ENCODE peak calls at places on chromosomes 2 and 18, in eight cellular contexts. One of them, this sample, is unnamed.

GRCh38 chr18:25109484-25109883 is 242.5 kb downstream of the ZNF521 start:
- DNase-seq in RWPE2: no peak
- DNase-seq in keratinocyte: no peak
- DNase-seq in fibroblast of mammary gland: peak
- DNase-seq in AG10803: peak
- DNase-seq in PC-3: no peak
- DNase-seq in GM23338: no peak
- DNase-seq in activated CD8-positive, alpha-beta T cell treated with anti-CD3 and anti-CD28 coated beads for 36 hours: no peak
- DNase-seq in this sample: no peak

GRCh38 chr2:74225698-74226459 is 27.5 kb downstream of the MTHFD2 start:
- DNase-seq in RWPE2: no peak
- DNase-seq in keratinocyte: no peak
- DNase-seq in fibroblast of mammary gland: no peak
- DNase-seq in AG10803: no peak
- DNase-seq in PC-3: no peak
- DNase-seq in GM23338: no peak
- DNase-seq in activated CD8-positive, alpha-beta T cell treated with anti-CD3 and anti-CD28 coated beads for 36 hours: no peak
- DNase-seq in this sample: no peak

GRCh38 chr2:49174755-49175154 is 20.4 kb upstream of the FSHR start:
- DNase-seq in RWPE2: no peak
- DNase-seq in keratinocyte: no peak
- DNase-seq in fibroblast of mammary gland: no peak
- DNase-seq in AG10803: no peak
- DNase-seq in PC-3: no peak
- DNase-seq in GM23338: no peak
- DNase-seq in activated CD8-positive, alpha-beta T cell treated with anti-CD3 and anti-CD28 coated beads for 36 hours: no peak
- DNase-seq in this sample: no peak

GRCh38 chr2:139813340-139813739 is 1033.2 kb upstream of the NXPH2 start:
- DNase-seq in RWPE2: no peak
- DNase-seq in keratinocyte: no peak
- DNase-seq in fibroblast of mammary gland: no peak
- DNase-seq in AG10803: no peak
- DNase-seq in PC-3: no peak
- DNase-seq in GM23338: no peak
- DNase-seq in activated CD8-positive, alpha-beta T cell treated with anti-CD3 and anti-CD28 coated beads for 36 hours: no peak
- DNase-seq in this sample: no peak

GRCh38 chr2:236928353-236929153 is 157.1 kb upstream of the COPS8 start:
- DNase-seq in RWPE2: no peak
- DNase-seq in keratinocyte: no peak
- DNase-seq in fibroblast of mammary gland: no peak
- DNase-seq in AG10803: no peak
- DNase-seq in PC-3: no peak
- DNase-seq in GM23338: no peak
- DNase-seq in activated CD8-positive, alpha-beta T cell treated with anti-CD3 and anti-CD28 coated beads for 36 hours: no peak
- DNase-seq in this sample: no peak

GRCh38 chr2:236548179-236548918 is 21.3 kb upstream of the ACKR3 start:
- DNase-seq in RWPE2: no peak
- DNase-seq in keratinocyte: no peak
- DNase-seq in fibroblast of mammary gland: peak
- DNase-seq in AG10803: peak
- DNase-seq in PC-3: no peak
- DNase-seq in GM23338: no peak
- DNase-seq in activated CD8-positive, alpha-beta T cell treated with anti-CD3 and anti-CD28 coated beads for 36 hours: no peak
- DNase-seq in this sample: no peak

GRCh38 chr2:212709287-212709686 is 170.7 kb upstream of the ERBB4 start:
- DNase-seq in RWPE2: no peak
- DNase-seq in keratinocyte: no peak
- DNase-seq in fibroblast of mammary gland: no peak
- DNase-seq in AG10803: peak
- DNase-seq in PC-3: peak
- DNase-seq in GM23338: no peak
- DNase-seq in activated CD8-positive, alpha-beta T cell treated with anti-CD3 and anti-CD28 coated beads for 36 hours: no peak
- DNase-seq in this sample: no peak

GRCh38 chr2:209933499-209934458 is 68.7 kb upstream of the RPE start:
- DNase-seq in RWPE2: no peak
- DNase-seq in keratinocyte: no peak
- DNase-seq in fibroblast of mammary gland: peak
- DNase-seq in AG10803: peak
- DNase-seq in PC-3: peak
- DNase-seq in GM23338: no peak
- DNase-seq in activated CD8-positive, alpha-beta T cell treated with anti-CD3 and anti-CD28 coated beads for 36 hours: no peak
- DNase-seq in this sample: no peak

GRCh38 chr2:101332885-101333766 is 24.6 kb upstream of the RNF149 start:
- DNase-seq in RWPE2: no peak
- DNase-seq in keratinocyte: no peak
- DNase-seq in fibroblast of mammary gland: no peak
- DNase-seq in AG10803: no peak
- DNase-seq in PC-3: no peak
- DNase-seq in GM23338: peak
- DNase-seq in activated CD8-positive, alpha-beta T cell treated with anti-CD3 and anti-CD28 coated beads for 36 hours: no peak
- DNase-seq in this sample: no peak

GRCh38 chr18:48619016-48619415 is 80.2 kb downstream of the CTIF start:
- DNase-seq in RWPE2: no peak
- DNase-seq in keratinocyte: no peak
- DNase-seq in fibroblast of mammary gland: no peak
- DNase-seq in AG10803: no peak
- DNase-seq in PC-3: no peak
- DNase-seq in GM23338: no peak
- DNase-seq in activated CD8-positive, alpha-beta T cell treated with anti-CD3 and anti-CD28 coated beads for 36 hours: no peak
- DNase-seq in this sample: no peak

GRCh38 chr2:10036095-10036879 is 7.1 kb upstream of the KLF11 start:
- DNase-seq in RWPE2: no peak
- DNase-seq in keratinocyte: no peak
- DNase-seq in fibroblast of mammary gland: peak
- DNase-seq in AG10803: peak
- DNase-seq in PC-3: peak
- DNase-seq in GM23338: peak
- DNase-seq in activated CD8-positive, alpha-beta T cell treated with anti-CD3 and anti-CD28 coated beads for 36 hours: peak
- DNase-seq in this sample: no peak

GRCh38 chr2:217001740-217002139 is 141.9 kb upstream of the TNP1 start:
- DNase-seq in RWPE2: no peak
- DNase-seq in keratinocyte: no peak
- DNase-seq in fibroblast of mammary gland: no peak
- DNase-seq in AG10803: no peak
- DNase-seq in PC-3: no peak
- DNase-seq in GM23338: no peak
- DNase-seq in activated CD8-positive, alpha-beta T cell treated with anti-CD3 and anti-CD28 coated beads for 36 hours: no peak
- DNase-seq in this sample: no peak

GRCh38 chr2:216996279-216996845 is 136.5 kb upstream of the TNP1 start:
- DNase-seq in RWPE2: no peak
- DNase-seq in keratinocyte: no peak
- DNase-seq in fibroblast of mammary gland: no peak
- DNase-seq in AG10803: no peak
- DNase-seq in PC-3: no peak
- DNase-seq in GM23338: no peak
- DNase-seq in activated CD8-positive, alpha-beta T cell treated with anti-CD3 and anti-CD28 coated beads for 36 hours: no peak
- DNase-seq in this sample: no peak

GRCh38 chr2:217004636-217005035 is 144.8 kb upstream of the TNP1 start:
- DNase-seq in RWPE2: no peak
- DNase-seq in keratinocyte: no peak
- DNase-seq in fibroblast of mammary gland: no peak
- DNase-seq in AG10803: no peak
- DNase-seq in PC-3: no peak
- DNase-seq in GM23338: no peak
- DNase-seq in activated CD8-positive, alpha-beta T cell treated with anti-CD3 and anti-CD28 coated beads for 36 hours: no peak
- DNase-seq in this sample: no peak

GRCh38 chr2:217006217-217006616 is 146.4 kb upstream of the TNP1 start:
- DNase-seq in RWPE2: no peak
- DNase-seq in keratinocyte: no peak
- DNase-seq in fibroblast of mammary gland: no peak
- DNase-seq in AG10803: no peak
- DNase-seq in PC-3: no peak
- DNase-seq in GM23338: no peak
- DNase-seq in activated CD8-positive, alpha-beta T cell treated with anti-CD3 and anti-CD28 coated beads for 36 hours: no peak
- DNase-seq in this sample: no peak

DNA sequence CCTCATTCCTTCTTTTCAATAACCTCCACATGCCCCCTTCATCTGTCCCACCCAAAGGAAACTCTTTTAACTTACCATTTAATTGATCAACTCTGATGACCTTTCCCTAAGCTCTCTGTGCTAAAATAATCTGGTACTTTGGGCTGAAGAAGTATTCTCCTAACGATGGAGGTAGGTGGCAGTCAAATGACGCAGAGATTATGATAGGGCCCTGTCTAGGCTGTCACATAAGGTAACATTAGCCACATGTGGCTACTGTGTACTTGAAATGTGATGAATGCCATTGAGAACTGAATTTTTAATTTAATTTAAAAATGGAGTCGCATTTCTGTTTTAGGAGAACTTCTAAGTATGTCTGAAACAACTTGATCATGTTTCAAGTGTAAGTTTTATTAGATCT is 140.5 kb upstream of the TNP1 start:
- DNase-seq in RWPE2: no peak
- DNase-seq in keratinocyte: no peak
- DNase-seq in fibroblast of mammary gland: no peak
- DNase-seq in AG10803: no peak
- DNase-seq in PC-3: peak
- DNase-seq in GM23338: no peak
- DNase-seq in activated CD8-positive, alpha-beta T cell treated with anti-CD3 and anti-CD28 coated beads for 36 hours: no peak
- DNase-seq in this sample: no peak
- TF ChIP-seq CTCF in RWPE2: no peak
- TF ChIP-seq CTCF in keratinocyte: peak
- TF ChIP-seq CTCF in fibroblast of mammary gland: no peak
- TF ChIP-seq CTCF in AG10803: no peak
- TF ChIP-seq CTCF in PC-3: peak
- TF ChIP-seq CTCF in GM23338: peak
- TF ChIP-seq CTCF in activated CD8-positive, alpha-beta T cell treated with anti-CD3 and anti-CD28 coated beads for 36 hours: no peak
- TF ChIP-seq CTCF in this sample: no peak

DNA sequence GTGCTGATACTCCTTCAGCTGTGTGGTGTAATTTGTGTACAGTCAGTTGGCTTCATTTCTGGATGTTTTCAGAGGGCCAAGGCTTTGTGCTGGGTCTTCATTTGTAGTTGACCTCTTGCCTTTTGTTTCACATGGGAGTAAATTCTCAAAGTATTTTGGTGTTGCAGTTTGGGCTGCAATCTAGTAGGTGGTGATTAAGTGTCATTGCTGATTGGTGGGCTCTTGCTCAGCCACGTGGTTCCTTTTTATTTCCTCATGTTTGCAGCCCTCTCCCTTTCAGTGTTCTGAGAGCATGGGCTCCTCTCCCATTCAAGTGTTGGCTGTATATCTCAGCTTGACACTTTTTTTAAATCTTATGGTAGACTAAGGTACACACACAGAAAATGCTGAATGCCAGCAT is 96.8 kb downstream of the SNTG2 start:
- DNase-seq in RWPE2: no peak
- DNase-seq in keratinocyte: no peak
- DNase-seq in fibroblast of mammary gland: peak
- DNase-seq in AG10803: peak
- DNase-seq in PC-3: peak
- DNase-seq in GM23338: peak
- DNase-seq in activated CD8-positive, alpha-beta T cell treated with anti-CD3 and anti-CD28 coated beads for 36 hours: no peak
- DNase-seq in this sample: no peak
- TF ChIP-seq CTCF in RWPE2: peak
- TF ChIP-seq CTCF in keratinocyte: peak
- TF ChIP-seq CTCF in fibroblast of mammary gland: no peak
- TF ChIP-seq CTCF in AG10803: peak
- TF ChIP-seq CTCF in PC-3: peak
- TF ChIP-seq CTCF in GM23338: peak
- TF ChIP-seq CTCF in activated CD8-positive, alpha-beta T cell treated with anti-CD3 and anti-CD28 coated beads for 36 hours: no peak
- TF ChIP-seq CTCF in this sample: no peak

DNA sequence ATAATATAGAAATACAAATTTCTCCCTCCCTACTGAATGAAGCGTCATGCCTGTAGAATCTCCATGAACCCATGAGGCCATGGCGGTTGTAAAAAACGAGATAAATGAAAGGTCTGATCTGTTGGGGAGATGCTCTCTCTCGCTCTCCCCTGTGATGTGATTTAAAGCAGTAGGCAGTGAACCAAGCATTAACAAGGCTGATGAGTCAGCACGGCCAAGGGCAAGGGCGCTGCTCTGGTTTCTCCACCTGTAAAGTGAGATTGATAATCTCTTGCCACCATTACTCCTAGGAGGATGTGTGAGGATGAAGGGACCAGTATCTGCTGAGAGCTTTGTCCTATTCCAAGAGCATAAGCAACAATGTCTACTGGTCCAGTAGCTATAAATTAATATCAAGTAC is 553.3 kb downstream of the CMPK2 start:
- DNase-seq in RWPE2: no peak
- DNase-seq in keratinocyte: no peak
- DNase-seq in fibroblast of mammary gland: no peak
- DNase-seq in AG10803: no peak
- DNase-seq in PC-3: no peak
- DNase-seq in GM23338: no peak
- DNase-seq in activated CD8-positive, alpha-beta T cell treated with anti-CD3 and anti-CD28 coated beads for 36 hours: no peak
- DNase-seq in this sample: no peak
- TF ChIP-seq CTCF in RWPE2: no peak
- TF ChIP-seq CTCF in keratinocyte: no peak
- TF ChIP-seq CTCF in fibroblast of mammary gland: no peak
- TF ChIP-seq CTCF in AG10803: no peak
- TF ChIP-seq CTCF in PC-3: no peak
- TF ChIP-seq CTCF in GM23338: no peak
- TF ChIP-seq CTCF in activated CD8-positive, alpha-beta T cell treated with anti-CD3 and anti-CD28 coated beads for 36 hours: no peak
- TF ChIP-seq CTCF in this sample: no peak

GRCh38 chr2:21367421-21367820 is 243.7 kb downstream of the TDRD15 start:
- DNase-seq in RWPE2: no peak
- DNase-seq in keratinocyte: no peak
- DNase-seq in fibroblast of mammary gland: no peak
- DNase-seq in AG10803: no peak
- DNase-seq in PC-3: peak
- DNase-seq in GM23338: no peak
- DNase-seq in activated CD8-positive, alpha-beta T cell treated with anti-CD3 and anti-CD28 coated beads for 36 hours: no peak
- DNase-seq in this sample: no peak

GRCh38 chr2:21358971-21359370 is 235.2 kb downstream of the TDRD15 start:
- DNase-seq in RWPE2: no peak
- DNase-seq in keratinocyte: no peak
- DNase-seq in fibroblast of mammary gland: no peak
- DNase-seq in AG10803: no peak
- DNase-seq in PC-3: no peak
- DNase-seq in GM23338: no peak
- DNase-seq in activated CD8-positive, alpha-beta T cell treated with anti-CD3 and anti-CD28 coated beads for 36 hours: no peak
- DNase-seq in this sample: no peak

GRCh38 chr2:21362101-21362500 is 238.3 kb downstream of the TDRD15 start:
- DNase-seq in RWPE2: no peak
- DNase-seq in keratinocyte: peak
- DNase-seq in fibroblast of mammary gland: no peak
- DNase-seq in AG10803: no peak
- DNase-seq in PC-3: no peak
- DNase-seq in GM23338: no peak
- DNase-seq in activated CD8-positive, alpha-beta T cell treated with anti-CD3 and anti-CD28 coated beads for 36 hours: no peak
- DNase-seq in this sample: no peak

GRCh38 chr2:21361406-21361805 is 237.6 kb downstream of the TDRD15 start:
- DNase-seq in RWPE2: no peak
- DNase-seq in keratinocyte: no peak
- DNase-seq in fibroblast of mammary gland: no peak
- DNase-seq in AG10803: no peak
- DNase-seq in PC-3: no peak
- DNase-seq in GM23338: no peak
- DNase-seq in activated CD8-positive, alpha-beta T cell treated with anti-CD3 and anti-CD28 coated beads for 36 hours: no peak
- DNase-seq in this sample: no peak

GRCh38 chr2:21363364-21363763 is 239.6 kb downstream of the TDRD15 start:
- DNase-seq in RWPE2: no peak
- DNase-seq in keratinocyte: no peak
- DNase-seq in fibroblast of mammary gland: no peak
- DNase-seq in AG10803: no peak
- DNase-seq in PC-3: no peak
- DNase-seq in GM23338: no peak
- DNase-seq in activated CD8-positive, alpha-beta T cell treated with anti-CD3 and anti-CD28 coated beads for 36 hours: no peak
- DNase-seq in this sample: no peak
- TF ChIP-seq CTCF in RWPE2: no peak
- TF ChIP-seq CTCF in keratinocyte: peak
- TF ChIP-seq CTCF in fibroblast of mammary gland: no peak
- TF ChIP-seq CTCF in AG10803: no peak
- TF ChIP-seq CTCF in PC-3: no peak
- TF ChIP-seq CTCF in GM23338: no peak
- TF ChIP-seq CTCF in activated CD8-positive, alpha-beta T cell treated with anti-CD3 and anti-CD28 coated beads for 36 hours: no peak
- TF ChIP-seq CTCF in this sample: no peak

GRCh38 chr2:220053919-220054318 is 426.5 kb downstream of the SLC4A3 start:
- DNase-seq in RWPE2: no peak
- DNase-seq in keratinocyte: no peak
- DNase-seq in fibroblast of mammary gland: peak
- DNase-seq in AG10803: no peak
- DNase-seq in PC-3: peak
- DNase-seq in GM23338: peak
- DNase-seq in activated CD8-positive, alpha-beta T cell treated with anti-CD3 and anti-CD28 coated beads for 36 hours: no peak
- DNase-seq in this sample: no peak
- TF ChIP-seq CTCF in RWPE2: no peak
- TF ChIP-seq CTCF in keratinocyte: peak
- TF ChIP-seq CTCF in fibroblast of mammary gland: peak
- TF ChIP-seq CTCF in AG10803: peak
- TF ChIP-seq CTCF in PC-3: peak
- TF ChIP-seq CTCF in GM23338: peak
- TF ChIP-seq CTCF in activated CD8-positive, alpha-beta T cell treated with anti-CD3 and anti-CD28 coated beads for 36 hours: no peak
- TF ChIP-seq CTCF in this sample: no peak

This sample was measured in GM20000.